ENCODE peak calls at places on chromosomes 1 and 21, in eight cellular contexts. A is psoas muscle, F is mucosa of descending colon, I is HL-60, D is GM23338, O is upper lobe of left lung, N is fibroblast of the aortic adventitia, T is hepatocyte. G is an unnamed sample.

GRCh38 chr1:210541680-210542358 is 213.1 kb downstream of the HHAT start:
- DNase-seq in A (no peak), F (no peak), I (no peak), D (peak; percentile 42), O (no peak), N (no peak), T (no peak), G (no peak)

GRCh38 chr1:161981735-161982525 is 41.7 kb downstream of the OLFML2B start:
- DNase-seq in A (no peak), F (no peak), I (no peak), D (no peak), O (peak; percentile 19), N (no peak), T (no peak), G (no peak)

GRCh38 chr1:154186177-154186576 is 5.7 kb downstream of the TPM3 start:
- DNase-seq in A (peak; percentile 69), F (peak; percentile 72), I (no peak), D (peak; percentile 79), O (no peak), N (peak; percentile 42), T (peak; percentile 71), G (peak; percentile 72)

GRCh38 chr1:185733818-185734709 is at the start of gene HMCN1:
- DNase-seq in A (peak; percentile 82), F (peak; percentile 54), I (no peak), D (peak; percentile 89), O (peak; percentile 90), N (peak; percentile 75), T (peak; percentile 65), G (peak; percentile 82)

GRCh38 chr1:211247921-211248320 is 11.2 kb upstream of the RCOR3 start:
- DNase-seq in A (no peak), F (no peak), I (no peak), D (peak; percentile 17), O (no peak), N (peak; percentile 12), T (peak; percentile 13), G (no peak)

GRCh38 chr1:226397011-226397926 is 10.6 kb downstream of the PARP1 start:
- DNase-seq in A (no peak), F (no peak), I (no peak), D (no peak), O (no peak), N (peak; percentile 12), T (no peak), G (no peak)

GRCh38 chr1:33434363-33434750 is 3.5 kb upstream of the PHC2 start:
- DNase-seq in A (no peak), F (no peak), I (no peak), D (no peak), O (no peak), N (no peak), T (no peak), G (no peak)

GRCh38 chr1:184622136-184622823 is 132.4 kb downstream of the EDEM3 start:
- DNase-seq in A (peak; percentile 89), F (peak; percentile 75), I (no peak), D (no peak), O (no peak), N (peak; percentile 98), T (peak; percentile 81), G (peak; percentile 97)

GRCh38 chr21:41767606-41768370 is 936 bp upstream of the RIPK4 start:
- DNase-seq in A (no peak), F (peak; percentile 58), I (no peak), D (peak; percentile 77), O (no peak), N (peak; percentile 8), T (peak; percentile 49), G (peak; percentile 33)

DNA sequence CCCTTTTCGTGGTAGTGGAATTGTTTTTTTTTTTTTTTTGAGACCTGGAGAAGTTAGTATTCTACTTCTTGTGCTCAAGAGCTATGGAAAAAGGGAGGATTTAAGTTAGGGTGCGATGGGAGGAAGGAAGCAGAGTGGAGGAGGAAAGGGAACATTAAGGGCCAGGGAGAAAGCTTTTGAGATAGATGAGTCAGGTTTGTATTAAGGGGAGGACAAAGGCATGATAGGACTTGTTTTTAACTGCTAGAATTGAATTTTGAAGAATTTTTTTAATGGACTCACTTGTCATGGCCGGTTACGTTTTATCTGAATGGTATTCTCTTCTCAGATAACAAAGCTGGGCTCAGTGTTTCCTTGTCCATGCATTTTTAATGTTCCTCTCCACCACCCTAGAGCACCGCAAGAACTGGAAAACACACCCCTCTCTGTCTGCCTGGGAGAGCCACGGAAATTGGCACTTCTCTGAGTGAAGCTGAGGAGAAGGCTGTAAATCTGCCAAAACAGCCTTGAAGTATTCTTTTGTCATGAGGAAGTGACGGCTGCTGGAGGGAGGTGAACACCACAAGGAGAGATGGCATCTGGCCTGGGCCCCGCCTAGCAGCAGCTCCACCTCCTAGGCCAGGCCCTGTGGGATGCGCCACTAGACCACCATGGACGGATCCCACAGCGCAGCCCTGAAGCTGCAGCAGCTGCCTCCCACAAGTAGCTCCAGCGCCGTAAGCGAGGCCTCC is 3.5 kb downstream of the NIPAL3 start:
- DNase-seq in A (no peak), F (peak; percentile 78), I (no peak), D (peak; percentile 36), O (peak; percentile 66), N (peak; percentile 76), T (no peak), G (no peak)
- H3K4me3 ChIP-seq in A (no peak overlapping the region), F (no peak overlapping the region), I (no peak overlapping the region), D (no peak overlapping the region), O (no peak overlapping the region), N (no peak overlapping the region), T (no peak overlapping the region), G (no peak overlapping the region)

GRCh38 chr1:201172336-201172735 is 18.1 kb upstream of the TMEM9 start:
- DNase-seq in A (peak; percentile 82), F (no peak), I (no peak), D (no peak), O (no peak), N (no peak), T (no peak), G (no peak)

GRCh38 chr1:201169971-201170532 is 15.8 kb upstream of the TMEM9 start:
- DNase-seq in A (no peak), F (no peak), I (no peak), D (no peak), O (no peak), N (no peak), T (no peak), G (no peak)

GRCh38 chr1:201170533-201171062 is 16.3 kb upstream of the TMEM9 start:
- DNase-seq in A (peak; percentile 98), F (peak; percentile 96), I (peak; percentile 65), D (peak; percentile 94), O (peak; percentile 94), N (peak; percentile 87), T (peak; percentile 97), G (peak; percentile 98)

GRCh38 chr1:201172999-201173610 is 17.5 kb upstream of the IGFN1 start:
- DNase-seq in A (peak; percentile 76), F (no peak), I (peak; percentile 39), D (no peak), O (no peak), N (no peak), T (peak; percentile 47), G (peak; percentile 61)

DNA sequence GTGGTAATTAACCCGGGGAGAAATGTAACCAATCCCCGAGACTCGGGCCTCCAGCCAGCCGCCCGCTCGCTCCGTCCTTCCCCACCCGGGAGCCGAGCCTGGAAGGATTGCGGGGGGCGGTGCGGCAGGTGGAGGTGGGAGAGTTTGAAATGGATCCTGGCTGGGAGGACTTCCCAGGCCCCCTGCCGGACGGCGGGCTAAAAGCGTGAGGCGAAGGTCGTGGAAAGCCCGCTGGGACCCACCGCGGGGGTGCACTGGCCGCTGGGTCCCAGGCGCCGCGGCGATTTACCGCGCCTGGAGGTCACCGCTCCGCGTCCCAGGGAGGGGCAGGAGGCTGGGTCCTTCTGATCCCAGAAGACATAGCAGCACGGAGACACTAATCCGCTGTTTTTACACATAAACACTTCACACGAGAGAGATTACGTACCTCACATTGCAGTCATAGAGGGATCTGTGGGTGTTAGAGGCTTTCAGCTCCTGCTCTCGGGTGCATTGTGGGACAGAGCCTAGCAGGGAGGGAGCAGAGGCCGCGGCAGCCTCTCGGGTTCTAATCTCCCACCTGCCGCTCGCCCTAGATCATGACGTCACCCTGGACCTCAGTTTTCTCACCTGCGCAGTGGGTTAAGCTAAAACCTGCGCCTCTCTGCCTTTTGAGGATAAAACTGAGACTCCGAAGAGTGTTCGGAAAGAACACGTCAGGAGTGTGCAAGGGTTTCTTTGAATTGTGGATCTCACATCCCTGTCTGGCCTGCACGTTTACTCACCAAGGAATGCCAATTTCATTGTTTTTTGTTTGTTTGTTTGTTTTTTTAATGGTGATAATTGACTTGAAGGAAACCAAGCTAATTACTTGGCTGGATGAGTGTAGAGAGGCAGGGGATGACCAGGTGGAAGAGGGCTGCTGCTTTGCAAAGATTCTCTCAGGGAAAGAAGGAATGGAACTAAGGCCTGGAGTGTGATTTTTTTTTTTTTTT is 17.1 kb upstream of the TMEM9 start:
- DNase-seq in A (peak; percentile 62), F (peak; percentile 62), I (no peak), D (peak; percentile 74), O (peak; percentile 91), N (peak; percentile 36), T (peak; percentile 81), G (peak; percentile 64)
- TF ChIP-seq CTCF in A (peak; percentile 25), F (no peak), I (no peak), D (peak; percentile 19), O (peak; percentile 52), N (peak; percentile 52), T (peak; percentile 51), G (peak; percentile 44)

DNA sequence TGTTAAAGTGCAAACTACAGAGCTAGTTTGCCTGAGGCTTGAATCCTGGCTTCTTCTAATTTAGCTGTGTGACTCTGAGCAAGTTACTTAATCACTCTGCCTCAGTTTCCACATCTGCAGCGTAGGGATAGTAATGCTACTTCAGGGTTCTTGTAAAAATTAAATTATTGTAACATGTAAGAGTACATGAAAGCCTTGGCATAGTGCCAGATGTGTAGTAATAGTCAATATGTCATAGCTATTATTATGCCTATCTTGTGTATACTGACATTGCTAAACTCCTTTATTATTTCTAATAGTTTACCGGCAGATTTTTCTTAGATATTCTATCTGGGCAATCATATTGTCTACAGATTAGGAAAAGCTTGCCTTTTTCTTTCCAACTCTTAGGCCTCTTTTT is 6.8 kb upstream of the TADA1 start:
- DNase-seq in A (no peak), F (no peak), I (no peak), D (no peak), O (no peak), N (no peak), T (no peak), G (peak; percentile 15)
- H3K4me3 ChIP-seq in A (no peak overlapping the region), F (no peak overlapping the region), I (no peak overlapping the region), D (no peak overlapping the region), O (no peak overlapping the region), N (no peak overlapping the region), T (no peak overlapping the region), G (no peak overlapping the region)

GRCh38 chr1:227953022-227953412 is 5.3 kb upstream of the WNT9A start:
- DNase-seq in A (no peak), F (no peak), I (no peak), D (no peak), O (no peak), N (no peak), T (no peak), G (no peak)

GRCh38 chr1:227955808-227956207 is 8.1 kb upstream of the WNT9A start:
- DNase-seq in A (no peak), F (no peak), I (no peak), D (no peak), O (no peak), N (no peak), T (no peak), G (no peak)

GRCh38 chr1:227952374-227953021 is 4.8 kb upstream of the WNT9A start:
- DNase-seq in A (no peak), F (peak; percentile 14), I (no peak), D (no peak), O (peak; percentile 66), N (no peak), T (no peak), G (no peak)

GRCh38 chr1:227951624-227952373 is 4.1 kb upstream of the WNT9A start:
- DNase-seq in A (no peak), F (peak; percentile 10), I (no peak), D (no peak), O (no peak), N (no peak), T (no peak), G (no peak)

GRCh38 chr1:227954163-227954850 is 6.6 kb upstream of the WNT9A start:
- DNase-seq in A (no peak), F (no peak), I (no peak), D (no peak), O (no peak), N (no peak), T (no peak), G (no peak)
- TF ChIP-seq CTCF in A (no peak), F (no peak), I (no peak), D (no peak), O (no peak), N (no peak), T (no peak), G (no peak)